ENCODE peak calls at places on chromosomes 1 and 21, in eight cellular contexts. C, H, S, G, J, R, I and W are unnamed samples.

GRCh38 chr1:54857741-54858665 is 29.0 kb downstream of the DHCR24 start:
- DNase-seq in C (no peak), H (no peak), S (no peak), G (no peak), J (peak), R (no peak), I (no peak), W (peak)

GRCh38 chr1:71097428-71097827 is 16.6 kb upstream of the ZRANB2 start:
- DNase-seq in C (no peak), H (no peak), S (no peak), G (no peak), J (no peak), R (no peak), I (no peak), W (no peak)

GRCh38 chr1:107750364-107750959 is 214.5 kb downstream of the VAV3 start:
- DNase-seq in C (peak), H (peak), S (peak), G (peak), J (peak), R (no peak), I (peak), W (peak)

GRCh38 chr1:207823880-207824566 is 72.2 kb downstream of the CD46 start:
- DNase-seq in C (peak), H (peak), S (peak), G (peak), J (peak), R (peak), I (peak), W (peak)

GRCh38 chr21:23398726-23399125 is 2208.6 kb downstream of the MRPL39 start:
- DNase-seq in C (no peak), H (no peak), S (no peak), G (no peak), J (no peak), R (no peak), I (no peak), W (no peak)

GRCh38 chr1:65525297-65526048 is 105.0 kb downstream of the LEPR start:
- DNase-seq in C (no peak), H (peak), S (no peak), G (no peak), J (peak), R (no peak), I (peak), W (no peak)

GRCh38 chr1:184567648-184568047 is 180.8 kb downstream of the C1orf21 start:
- DNase-seq in C (no peak), H (no peak), S (no peak), G (no peak), J (peak), R (no peak), I (no peak), W (peak)

GRCh38 chr1:30706528-30706927 is 16.9 kb downstream of the MATN1 start:
- DNase-seq in C (no peak), H (peak), S (no peak), G (no peak), J (peak), R (no peak), I (peak), W (peak)

GRCh38 chr1:48043524-48043923 is 46.3 kb upstream of the TRABD2B start:
- DNase-seq in C (no peak), H (no peak), S (peak), G (no peak), J (no peak), R (no peak), I (no peak), W (no peak)

GRCh38 chr1:161153682-161154337 is at the start of gene UFC1:
- DNase-seq in C (peak), H (peak), S (peak), G (peak), J (peak), R (peak), I (peak), W (peak)

GRCh38 chr1:21090460-21090859 is 86.2 kb downstream of the EIF4G3 start:
- DNase-seq in C (no peak), H (no peak), S (no peak), G (no peak), J (no peak), R (no peak), I (no peak), W (peak)

GRCh38 chr1:230851291-230851691 is 17.0 kb downstream of the C1orf198 start:
- DNase-seq in C (no peak), H (no peak), S (no peak), G (no peak), J (peak), R (no peak), I (no peak), W (peak)

GRCh38 chr1:112359961-112360767 is 35.9 kb upstream of the CTTNBP2NL start:
- DNase-seq in C (no peak), H (peak), S (no peak), G (no peak), J (peak), R (no peak), I (peak), W (peak)

GRCh38 chr21:26719750-26720149 is 125.5 kb downstream of the ADAMTS1 start:
- DNase-seq in C (no peak), H (no peak), S (no peak), G (no peak), J (no peak), R (no peak), I (no peak), W (no peak)

GRCh38 chr1:156665539-156665938 is 11.7 kb downstream of the NES start:
- DNase-seq in C (no peak), H (no peak), S (no peak), G (no peak), J (no peak), R (no peak), I (no peak), W (no peak)

GRCh38 chr1:161402446-161402845 is 34.8 kb upstream of the CFAP126 start:
- DNase-seq in C (no peak), H (no peak), S (no peak), G (no peak), J (no peak), R (no peak), I (no peak), W (no peak)

GRCh38 chr1:2199042-2199810 is 4.7 kb upstream of the FAAP20 start:
- DNase-seq in C (peak), H (peak), S (peak), G (no peak), J (peak), R (no peak), I (peak), W (peak)

GRCh38 chr1:2198571-2198970 is 4.0 kb upstream of the FAAP20 start:
- DNase-seq in C (no peak), H (peak), S (peak), G (no peak), J (no peak), R (no peak), I (no peak), W (no peak)

GRCh38 chr1:2201062-2201461 is 6.5 kb upstream of the FAAP20 start:
- DNase-seq in C (no peak), H (no peak), S (no peak), G (no peak), J (no peak), R (no peak), I (no peak), W (no peak)

GRCh38 chr1:2202008-2202575 is 7.5 kb upstream of the FAAP20 start:
- DNase-seq in C (no peak), H (no peak), S (no peak), G (no peak), J (no peak), R (no peak), I (no peak), W (no peak)

DNA sequence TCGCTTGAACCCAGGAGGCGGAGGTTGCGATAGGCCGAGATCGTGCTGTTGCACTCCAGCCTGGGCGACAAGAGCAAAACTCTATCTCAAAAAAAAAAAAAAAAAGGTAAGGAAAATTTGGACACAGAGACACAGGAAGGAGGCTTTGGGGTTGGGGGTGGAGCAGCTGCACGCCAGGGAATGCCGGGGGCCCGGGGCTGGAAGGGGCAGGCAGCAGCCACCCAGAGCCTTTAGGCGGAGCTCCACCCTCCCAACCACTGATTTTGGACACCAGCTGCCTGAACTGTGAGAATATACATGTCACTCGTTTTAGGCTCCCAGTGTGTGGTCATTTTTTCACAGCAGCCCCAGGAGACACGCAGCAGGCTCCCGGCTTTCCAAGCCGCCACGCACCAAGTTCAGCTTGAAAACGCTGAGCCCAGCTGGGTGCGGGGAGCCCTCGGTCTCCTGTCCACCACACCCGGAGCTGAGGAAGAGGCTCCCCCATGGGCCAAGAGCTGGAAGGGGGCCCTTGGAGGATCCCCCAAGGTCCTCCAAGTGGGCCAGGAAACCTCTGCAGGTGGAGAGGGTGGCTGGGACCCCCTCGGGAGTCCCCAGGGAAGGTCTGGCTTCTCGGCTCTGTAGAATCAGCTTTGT is 5.9 kb upstream of the FAAP20 start:
- DNase-seq in C (no peak), H (no peak), S (no peak), G (no peak), J (no peak), R (no peak), I (no peak), W (no peak)
- H3K4me3 ChIP-seq in C (no peak), H (no peak), S (peak), G (no peak), J (no peak), R (no peak), I (no peak), W (no peak)

GRCh38 chr1:6996371-6996770 is 211.1 kb downstream of the CAMTA1 start:
- DNase-seq in C (no peak), H (no peak), S (no peak), G (no peak), J (no peak), R (no peak), I (no peak), W (no peak)

GRCh38 chr1:7000720-7001119 is 215.5 kb downstream of the CAMTA1 start:
- DNase-seq in C (no peak), H (no peak), S (no peak), G (no peak), J (no peak), R (no peak), I (no peak), W (no peak)

GRCh38 chr1:6995789-6996188 is 210.5 kb downstream of the CAMTA1 start:
- DNase-seq in C (no peak), H (no peak), S (no peak), G (no peak), J (no peak), R (no peak), I (no peak), W (no peak)

GRCh38 chr1:6999826-7000225 is 214.6 kb downstream of the CAMTA1 start:
- DNase-seq in C (no peak), H (no peak), S (no peak), G (no peak), J (no peak), R (no peak), I (no peak), W (no peak)

GRCh38 chr1:6998267-6998666 is 213.0 kb downstream of the CAMTA1 start:
- DNase-seq in C (peak), H (peak), S (peak), G (no peak), J (no peak), R (no peak), I (no peak), W (no peak)
- TF ChIP-seq CTCF in C (no peak), H (no peak), S (peak), G (no peak), J (no peak), R (no peak), I (no peak), W (no peak)

GRCh38 chr1:27961646-27962221 is 2.0 kb downstream of the XKR8 start:
- DNase-seq in C (no peak), H (no peak), S (no peak), G (no peak), J (no peak), R (no peak), I (no peak), W (peak)
- H3K4me3 ChIP-seq in C (no peak), H (no peak), S (no peak), G (no peak), J (no peak), R (peak), I (peak), W (no peak)

GRCh38 chr1:52259886-52260285 is 106.1 kb downstream of the CC2D1B start:
- DNase-seq in C (no peak), H (no peak), S (no peak), G (no peak), J (no peak), R (no peak), I (no peak), W (no peak)

GRCh38 chr1:52268372-52268771 is 97.6 kb downstream of the CC2D1B start:
- DNase-seq in C (no peak), H (no peak), S (no peak), G (no peak), J (peak), R (no peak), I (peak), W (peak)

GRCh38 chr1:52263153-52263910 is 102.7 kb downstream of the CC2D1B start:
- DNase-seq in C (no peak), H (no peak), S (no peak), G (no peak), J (no peak), R (no peak), I (no peak), W (peak)

GRCh38 chr1:52266507-52266906 is 99.5 kb downstream of the CC2D1B start:
- DNase-seq in C (no peak), H (no peak), S (no peak), G (no peak), J (no peak), R (no peak), I (no peak), W (no peak)

DNA sequence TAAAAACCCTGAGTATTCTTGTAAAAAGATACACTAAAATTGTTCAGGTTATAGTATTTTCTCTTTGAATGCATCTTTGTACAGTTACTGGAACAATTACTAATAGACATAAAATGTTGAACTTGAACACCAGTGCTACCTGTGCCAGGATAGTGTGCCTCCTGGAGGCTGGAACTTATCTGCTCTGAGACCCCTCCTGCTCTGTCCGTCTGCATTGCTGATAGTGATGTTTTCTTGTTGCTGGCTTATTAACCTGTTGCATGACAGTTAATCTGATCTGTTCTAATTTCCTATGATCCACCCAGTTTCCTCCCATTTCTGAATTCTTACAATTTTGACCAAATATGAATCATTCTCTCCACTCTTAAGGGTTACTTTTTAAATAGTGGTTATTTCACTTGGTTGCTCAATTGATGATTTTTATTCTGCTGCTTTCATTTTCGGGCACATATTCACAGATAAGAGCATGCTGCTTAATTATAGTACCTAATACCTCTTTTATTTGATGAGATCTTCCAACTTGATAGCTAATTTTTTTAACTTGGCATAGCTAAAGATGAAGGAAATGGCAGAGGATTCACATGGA is 101.4 kb downstream of the CC2D1B start:
- DNase-seq in C (no peak), H (no peak), S (no peak), G (no peak), J (peak), R (no peak), I (no peak), W (peak)
- TF ChIP-seq CTCF in C (no peak), H (no peak), S (no peak), G (no peak), J (no peak), R (no peak), I (no peak), W (peak)

DNA sequence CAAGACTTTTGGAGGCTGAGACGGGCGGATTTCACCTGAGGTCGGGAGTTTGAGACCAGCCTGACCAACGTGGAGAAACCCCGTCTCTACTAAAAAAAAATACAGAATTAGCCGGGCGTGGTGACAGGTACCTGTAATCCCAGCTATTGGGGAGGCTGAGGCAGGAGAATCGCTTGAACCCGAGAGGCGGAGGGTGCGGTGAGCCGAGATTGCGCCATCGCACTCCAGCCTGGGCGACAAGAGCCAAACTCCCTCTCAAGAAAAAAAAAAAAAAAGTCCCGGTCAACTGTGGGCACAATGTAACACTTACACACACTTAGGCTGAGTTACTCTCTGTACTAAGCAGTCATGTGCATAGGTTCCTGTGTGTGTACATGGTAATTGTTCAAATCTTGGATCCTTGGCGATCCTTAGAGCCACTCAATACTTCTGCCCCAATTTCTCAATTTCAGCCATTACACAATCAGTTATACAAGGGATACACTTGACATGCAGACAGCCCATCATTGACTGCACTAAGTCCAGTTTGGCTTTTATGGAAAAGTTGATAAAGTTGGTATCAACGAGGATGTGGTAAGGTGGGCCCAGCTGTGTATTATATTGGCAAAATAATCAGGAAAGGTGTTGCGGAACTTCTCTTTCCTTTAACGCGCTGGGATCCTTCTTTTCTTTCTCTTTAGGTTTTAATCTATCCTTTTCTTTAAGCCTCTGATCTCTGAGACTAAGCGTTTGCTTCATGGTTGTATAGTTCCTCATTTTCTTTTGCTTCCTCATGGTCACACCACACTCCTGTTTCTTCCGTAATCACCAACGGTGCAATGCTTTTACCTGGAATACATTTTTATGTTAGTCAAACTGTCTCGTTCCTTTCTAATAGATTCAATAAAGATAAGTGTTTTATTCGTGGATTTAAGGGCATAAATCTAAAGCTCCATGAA is 11.8 kb downstream of the SDCCAG8 start:
- DNase-seq in C (peak), H (no peak), S (peak), G (no peak), J (peak), R (no peak), I (no peak), W (no peak)
- H3K4me3 ChIP-seq in C (peak), H (no peak), S (no peak), G (no peak), J (no peak), R (no peak), I (no peak), W (no peak)

GRCh38 chr1:228986093-228986904 is 251.0 kb downstream of the RHOU start:
- DNase-seq in C (no peak), H (peak), S (peak), G (no peak), J (peak), R (no peak), I (peak), W (peak)
- TF ChIP-seq CTCF in C (no peak), H (no peak), S (no peak), G (no peak), J (no peak), R (no peak), I (no peak), W (no peak)